ENCODE peak calls at places on chromosomes 5 and 9, in ten cellular contexts. T is IMR-90; H is tibial artery; F is naive thymus-derived CD4-positive, alpha-beta T cell; I is CD4-positive, alpha-beta T cell; C is psoas muscle; O is SJSA1; U is RWPE2; M is neural progenitor cell; G is aorta. S is an unnamed sample. For H3K9me3, the result is how much of the 10 kb centered on the place peaks cover.

GRCh38 chr5:124748687-124749594 is 2.5 kb upstream of the ZNF608 start:
- DNase-seq in T (peak), H (peak), F (no peak), I (no peak), C (peak), O (peak), U (no peak), M (peak), G (peak), S (no peak)

GRCh38 chr5:56638768-56639238 is 176.5 kb upstream of the MAP3K1 start:
- DNase-seq in T (no peak), H (no peak), F (peak), I (peak), C (no peak), O (no peak), U (no peak), M (no peak), G (no peak), S (peak)

GRCh38 chr9:127184641-127185040 is 62.2 kb upstream of the ANGPTL2 start:
- DNase-seq in T (no peak), H (peak), F (no peak), I (no peak), C (no peak), O (no peak), U (peak), M (no peak), G (peak), S (no peak)

GRCh38 chr5:36442796-36443195 is 141.1 kb upstream of the RANBP3L start:
- DNase-seq in T (peak), H (no peak), F (no peak), I (no peak), C (no peak), O (no peak), U (no peak), M (no peak), G (no peak), S (no peak)

GRCh38 chr5:95861221-95861857 is 38.8 kb upstream of the GLRX start:
- DNase-seq in T (peak), H (peak), F (no peak), I (no peak), C (peak), O (peak), U (peak), M (no peak), G (peak), S (no peak)

GRCh38 chr9:132769895-132770774 is 99.9 kb downstream of the GTF3C4 start:
- DNase-seq in T (peak), H (peak), F (peak), I (peak), C (peak), O (peak), U (no peak), M (peak), G (peak), S (peak)

GRCh38 chr9:116274293-116274692 is 120.7 kb downstream of the PAPPA start:
- DNase-seq in T (peak), H (no peak), F (no peak), I (no peak), C (no peak), O (peak), U (no peak), M (no peak), G (no peak), S (no peak)

GRCh38 chr5:149853019-149853648 is 91.5 kb downstream of the PDE6A start:
- DNase-seq in T (peak), H (peak), F (no peak), I (peak), C (peak), O (peak), U (no peak), M (peak), G (peak), S (peak)

GRCh38 chr9:134922932-134923240 is 5.2 kb upstream of the FCN1 start:
- DNase-seq in T (no peak), H (peak), F (no peak), I (no peak), C (no peak), O (no peak), U (no peak), M (no peak), G (no peak), S (no peak)

GRCh38 chr5:142363619-142363963 is 38.8 kb upstream of the SPRY4 start:
- DNase-seq in T (no peak), H (peak), F (no peak), I (no peak), C (no peak), O (no peak), U (no peak), M (no peak), G (no peak), S (no peak)

GRCh38 chr5:134053840-134054338 is 49.1 kb upstream of the VDAC1 start:
- DNase-seq in T (peak), H (no peak), F (peak), I (no peak), C (no peak), O (peak), U (no peak), M (no peak), G (no peak), S (no peak)

GRCh38 chr9:73154760-73155159 is 3.1 kb downstream of the ANXA1 start:
- DNase-seq in T (peak), H (no peak), F (peak), I (no peak), C (no peak), O (no peak), U (no peak), M (no peak), G (no peak), S (no peak)

GRCh38 chr5:174945853-174946252 is 221.5 kb downstream of the MSX2 start:
- DNase-seq in T (no peak), H (no peak), F (no peak), I (no peak), C (no peak), O (no peak), U (no peak), M (no peak), G (no peak), S (no peak)

GRCh38 chr9:124593080-124594058 is 86.2 kb upstream of the NR5A1 start:
- DNase-seq in T (peak), H (no peak), F (no peak), I (no peak), C (no peak), O (no peak), U (no peak), M (peak), G (no peak), S (no peak)

GRCh38 chr9:108761530-108762347 is 94.0 kb downstream of the ACTL7B start:
- DNase-seq in T (peak), H (no peak), F (no peak), I (no peak), C (peak), O (peak), U (no peak), M (peak), G (peak), S (no peak)

GRCh38 chr9:133980864-133981588 is 11.1 kb downstream of the VAV2 start:
- DNase-seq in T (no peak), H (peak), F (no peak), I (no peak), C (no peak), O (no peak), U (peak), M (no peak), G (peak), S (no peak)

GRCh38 chr5:123610665-123611406 is 98.9 kb downstream of the CSNK1G3 start:
- DNase-seq in T (peak), H (no peak), F (peak), I (no peak), C (no peak), O (peak), U (no peak), M (peak), G (no peak), S (peak)

GRCh38 chr9:79896390-79896789 is 324.6 kb downstream of the TLE4 start:
- DNase-seq in T (peak), H (no peak), F (no peak), I (no peak), C (no peak), O (no peak), U (no peak), M (no peak), G (no peak), S (no peak)

GRCh38 chr5:1174122-1174936 is 27.1 kb upstream of the SLC6A19 start:
- DNase-seq in T (peak), H (no peak), F (no peak), I (peak), C (peak), O (peak), U (peak), M (peak), G (peak), S (peak)

GRCh38 chr9:125189011-125189360 is 617 bp downstream of the PPP6C start:
- DNase-seq in T (no peak), H (no peak), F (peak), I (no peak), C (peak), O (no peak), U (no peak), M (peak), G (peak), S (peak)

GRCh38 chr5:134085411-134085810 is 29.1 kb upstream of the TCF7 start:
- DNase-seq in T (no peak), H (no peak), F (no peak), I (no peak), C (no peak), O (no peak), U (no peak), M (no peak), G (no peak), S (no peak)

GRCh38 chr5:127957701-127958190 is 125.8 kb upstream of the SLC12A2 start:
- DNase-seq in T (no peak), H (no peak), F (no peak), I (no peak), C (no peak), O (no peak), U (no peak), M (no peak), G (no peak), S (no peak)

GRCh38 chr5:166370928-166371690 is 1920.3 kb upstream of the WWC1 start:
- DNase-seq in T (no peak), H (no peak), F (no peak), I (no peak), C (no peak), O (peak), U (no peak), M (no peak), G (no peak), S (no peak)

GRCh38 chr9:84590706-84591105 is 78.8 kb upstream of the NTRK2 start:
- DNase-seq in T (no peak), H (no peak), F (no peak), I (no peak), C (no peak), O (no peak), U (no peak), M (no peak), G (no peak), S (no peak)

GRCh38 chr9:115015018-115015635 is 84.7 kb upstream of the TNFSF8 start:
- DNase-seq in T (peak), H (no peak), F (no peak), I (no peak), C (no peak), O (peak), U (no peak), M (peak), G (no peak), S (no peak)

GRCh38 chr9:95725045-95725444 is 150.4 kb upstream of the ERCC6L2 start:
- DNase-seq in T (no peak), H (no peak), F (no peak), I (no peak), C (no peak), O (no peak), U (no peak), M (no peak), G (no peak), S (no peak)

GRCh38 chr5:80238078-80238477 is 17.8 kb downstream of the SERINC5 start:
- DNase-seq in T (no peak), H (no peak), F (no peak), I (no peak), C (no peak), O (no peak), U (no peak), M (no peak), G (no peak), S (no peak)

GRCh38 chr5:168047043-168047668 is 244.3 kb upstream of the WWC1 start:
- DNase-seq in T (peak), H (no peak), F (no peak), I (no peak), C (no peak), O (peak), U (no peak), M (peak), G (no peak), S (no peak)

GRCh38 chr5:116709082-116709481 is 134.5 kb upstream of the SEMA6A start:
- DNase-seq in T (no peak), H (no peak), F (no peak), I (no peak), C (no peak), O (no peak), U (no peak), M (no peak), G (no peak), S (no peak)

GRCh38 chr5:6410421-6410820 is 32.1 kb upstream of the MED10 start:
- DNase-seq in T (no peak), H (no peak), F (no peak), I (no peak), C (no peak), O (no peak), U (no peak), M (no peak), G (no peak), S (no peak)

GRCh38 chr9:74570879-74571512 is 73.9 kb downstream of the RORB start:
- DNase-seq in T (peak), H (no peak), F (no peak), I (no peak), C (no peak), O (no peak), U (no peak), M (peak), G (no peak), S (no peak)

GRCh38 chr9:82038897-82039296 is 50.3 kb downstream of the SPATA31D1 start:
- DNase-seq in T (no peak), H (no peak), F (no peak), I (no peak), C (no peak), O (no peak), U (no peak), M (no peak), G (no peak), S (no peak)

GRCh38 chr5:81353189-81353588 is 40.7 kb downstream of the ACOT12 start:
- DNase-seq in T (no peak), H (no peak), F (no peak), I (no peak), C (no peak), O (no peak), U (no peak), M (no peak), G (no peak), S (no peak)

GRCh38 chr5:135452366-135453030 is 347 bp upstream of the TIFAB start:
- DNase-seq in T (no peak), H (peak), F (no peak), I (no peak), C (no peak), O (no peak), U (peak), M (no peak), G (no peak), S (no peak)

DNA sequence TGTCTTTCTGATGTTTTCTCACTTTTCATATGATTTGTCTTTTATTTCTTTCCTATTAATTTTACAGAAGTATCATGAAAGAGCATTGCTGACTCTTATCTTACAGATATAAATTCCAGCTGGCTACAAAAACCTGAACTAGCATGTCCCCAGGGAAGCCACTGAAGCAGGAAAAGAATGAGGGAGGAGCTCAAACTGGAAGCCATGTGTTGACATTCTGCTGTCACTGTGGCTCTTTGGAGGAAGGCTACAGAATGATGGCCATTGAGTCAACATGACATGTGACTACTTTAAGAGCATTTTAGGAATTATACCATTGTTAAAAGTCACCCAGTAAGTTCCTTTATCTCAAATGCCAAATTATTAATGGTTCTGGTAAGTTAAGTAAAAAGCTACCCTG is 638.3 kb upstream of the DMAC1 start:
- DNase-seq in T (no peak), H (no peak), F (no peak), I (no peak), C (no peak), O (no peak), U (no peak), M (no peak), G (no peak), S (no peak)
- H3K9me3 ChIP-seq in T (under half), H (under half), F (under half), I (under half), C (under half), O (under half), U (under half), M (under half), G (under half), S (under half)

DNA sequence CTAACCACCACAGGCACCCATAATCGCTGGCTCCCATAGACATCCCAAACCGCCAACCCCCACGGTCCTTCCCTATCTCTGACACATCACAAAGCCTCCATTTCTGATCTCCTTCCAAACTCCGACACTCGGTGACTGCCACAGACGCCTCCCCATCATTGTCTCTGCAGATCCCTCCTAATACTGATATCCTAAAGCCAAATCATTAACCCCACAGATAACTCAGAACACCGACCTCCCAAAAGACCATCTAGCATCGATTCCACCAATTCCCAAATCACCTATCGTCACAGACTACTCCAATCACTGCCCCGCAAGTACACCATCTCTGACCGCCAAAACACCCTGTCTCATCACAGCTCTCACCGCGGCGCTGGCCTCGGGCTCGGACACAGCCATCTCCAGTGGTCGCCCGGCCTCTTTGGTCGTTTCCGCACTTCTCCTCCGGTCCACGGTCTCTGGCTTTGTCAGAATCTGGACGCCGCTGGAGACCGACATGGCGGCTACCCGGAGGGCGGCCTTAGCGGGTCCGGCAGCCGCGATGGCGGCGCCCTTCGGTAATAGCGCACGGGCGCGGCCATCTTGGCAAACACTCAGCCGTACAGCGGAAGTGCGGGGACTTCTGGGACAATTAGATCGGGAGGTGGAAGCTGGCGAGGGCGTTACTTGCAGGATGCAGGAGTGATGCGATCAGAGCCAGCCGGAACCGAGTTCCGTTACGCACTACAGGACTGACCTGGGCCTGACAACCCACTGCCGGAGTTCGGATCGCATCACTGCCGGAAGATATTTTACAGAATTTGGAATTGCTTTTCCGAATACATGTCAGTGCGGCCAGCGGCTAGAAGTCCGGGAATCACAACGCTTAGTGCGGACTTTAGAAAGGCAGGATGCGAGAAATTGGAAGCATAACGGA is at the start of gene ZFP37:
- DNase-seq in T (peak), H (peak), F (peak), I (peak), C (peak), O (peak), U (peak), M (peak), G (peak), S (peak)
- H3K9me3 ChIP-seq in T (under half), H (under half), F (under half), I (half or more), C (half or more), O (under half), U (under half), M (under half), G (under half), S (under half)

DNA sequence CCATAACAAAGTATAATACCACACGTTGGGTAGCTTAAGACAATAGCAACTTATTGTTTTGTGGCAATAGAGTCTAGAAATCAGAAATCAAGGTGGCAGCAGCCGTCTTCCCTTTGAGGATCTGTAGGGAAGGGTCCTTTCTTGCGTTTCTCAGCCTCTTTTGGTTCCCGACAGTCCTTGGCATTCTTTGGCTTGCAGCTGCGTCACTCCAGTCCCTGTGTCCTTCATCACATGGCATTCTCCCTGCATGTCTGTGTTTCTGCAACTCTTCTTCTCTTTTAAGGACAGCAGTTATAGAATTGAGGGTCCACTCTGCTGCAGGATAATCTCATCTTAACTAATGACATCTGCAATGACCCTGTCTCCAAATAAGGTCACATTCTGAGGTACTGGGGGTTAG is 140.1 kb downstream of the FBXL7 start:
- DNase-seq in T (no peak), H (no peak), F (no peak), I (no peak), C (no peak), O (no peak), U (no peak), M (no peak), G (no peak), S (no peak)
- H3K9me3 ChIP-seq in T (under half), H (under half), F (under half), I (under half), C (under half), O (under half), U (under half), M (under half), G (under half), S (under half)

GRCh38 chr5:179168636-179169035 is 108.5 kb downstream of the ZNF354C start:
- DNase-seq in T (no peak), H (peak), F (no peak), I (no peak), C (no peak), O (no peak), U (no peak), M (no peak), G (peak), S (no peak)
- H3K9me3 ChIP-seq in T (under half), H (under half), F (under half), I (under half), C (under half), O (under half), U (under half), M (under half), G (under half), S (under half)

GRCh38 chr5:158458086-158458485 is 599.1 kb upstream of the CLINT1 start:
- DNase-seq in T (no peak), H (no peak), F (no peak), I (no peak), C (no peak), O (no peak), U (no peak), M (no peak), G (no peak), S (no peak)
- H3K9me3 ChIP-seq in T (under half), H (under half), F (under half), I (under half), C (under half), O (under half), U (under half), M (under half), G (under half), S (under half)

GRCh38 chr5:20347334-20347733 is 359.3 kb upstream of the CDH18 start:
- DNase-seq in T (no peak), H (no peak), F (no peak), I (no peak), C (no peak), O (no peak), U (no peak), M (no peak), G (no peak), S (no peak)
- H3K9me3 ChIP-seq in T (under half), H (under half), F (under half), I (under half), C (under half), O (under half), U (under half), M (under half), G (under half), S (under half)

S was measured in T-helper 17 cell.